ENCODE peak calls at places on chromosomes 13 and 19, in six cellular contexts. One of them, this sample, is unnamed. For H3K4me1 and H3K27me3, the result is how much of the 10 kb centered on the place peaks cover.

GRCh38 chr13:93108111-93108581 is 118.5 kb upstream of the GPC6 start:
- DNase-seq in uterus: no peak
- DNase-seq in cardiac muscle cell: no peak
- DNase-seq in spleen: no peak
- DNase-seq in BE2C: peak
- DNase-seq in MM.1S: peak
- DNase-seq in this sample: no peak

GRCh38 chr19:12647047-12647446 is 19.5 kb downstream of the MAN2B1 start:
- DNase-seq in uterus: no peak
- DNase-seq in cardiac muscle cell: no peak
- DNase-seq in spleen: no peak
- DNase-seq in BE2C: no peak
- DNase-seq in MM.1S: no peak
- DNase-seq in this sample: peak

GRCh38 chr19:13781547-13781946 is 7.3 kb downstream of the C19orf53 start:
- DNase-seq in uterus: peak
- DNase-seq in cardiac muscle cell: peak
- DNase-seq in spleen: peak
- DNase-seq in BE2C: peak
- DNase-seq in MM.1S: no peak
- DNase-seq in this sample: peak

GRCh38 chr13:79936368-79937136 is 404.4 kb downstream of the SPRY2 start:
- DNase-seq in uterus: peak
- DNase-seq in cardiac muscle cell: no peak
- DNase-seq in spleen: no peak
- DNase-seq in BE2C: peak
- DNase-seq in MM.1S: no peak
- DNase-seq in this sample: no peak

GRCh38 chr13:21176195-21176981 is at the start of the genes MRPL57 and SKA3:
- DNase-seq in uterus: peak
- DNase-seq in cardiac muscle cell: peak
- DNase-seq in spleen: peak
- DNase-seq in BE2C: peak
- DNase-seq in MM.1S: peak
- DNase-seq in this sample: peak

GRCh38 chr13:72651196-72651595 is 76.2 kb downstream of the MZT1 start:
- DNase-seq in uterus: no peak
- DNase-seq in cardiac muscle cell: peak
- DNase-seq in spleen: no peak
- DNase-seq in BE2C: peak
- DNase-seq in MM.1S: no peak
- DNase-seq in this sample: no peak

GRCh38 chr19:41321600-41322270 is 11.8 kb downstream of the CCDC97 start:
- DNase-seq in uterus: peak
- DNase-seq in cardiac muscle cell: peak
- DNase-seq in spleen: no peak
- DNase-seq in BE2C: peak
- DNase-seq in MM.1S: no peak
- DNase-seq in this sample: peak

GRCh38 chr19:42420055-42420544 is 7.1 kb downstream of the LIPE start:
- DNase-seq in uterus: no peak
- DNase-seq in cardiac muscle cell: no peak
- DNase-seq in spleen: peak
- DNase-seq in BE2C: no peak
- DNase-seq in MM.1S: peak
- DNase-seq in this sample: peak

GRCh38 chr13:47291116-47291656 is 394.3 kb upstream of the HTR2A start:
- DNase-seq in uterus: no peak
- DNase-seq in cardiac muscle cell: peak
- DNase-seq in spleen: no peak
- DNase-seq in BE2C: no peak
- DNase-seq in MM.1S: no peak
- DNase-seq in this sample: no peak

GRCh38 chr19:46840157-46840942 is 10.3 kb downstream of the AP2S1 start:
- DNase-seq in uterus: peak
- DNase-seq in cardiac muscle cell: peak
- DNase-seq in spleen: peak
- DNase-seq in BE2C: peak
- DNase-seq in MM.1S: peak
- DNase-seq in this sample: no peak

GRCh38 chr19:18158471-18158870 is 5.5 kb downstream of the PIK3R2 start:
- DNase-seq in uterus: no peak
- DNase-seq in cardiac muscle cell: no peak
- DNase-seq in spleen: no peak
- DNase-seq in BE2C: no peak
- DNase-seq in MM.1S: no peak
- DNase-seq in this sample: no peak

GRCh38 chr19:58021541-58022282 is 12.1 kb upstream of the ZSCAN1 start:
- DNase-seq in uterus: peak
- DNase-seq in cardiac muscle cell: peak
- DNase-seq in spleen: peak
- DNase-seq in BE2C: peak
- DNase-seq in MM.1S: peak
- DNase-seq in this sample: no peak

GRCh38 chr19:58054792-58055482 is 4.1 kb upstream of the ZNF135 start:
- DNase-seq in uterus: peak
- DNase-seq in cardiac muscle cell: peak
- DNase-seq in spleen: no peak
- DNase-seq in BE2C: no peak
- DNase-seq in MM.1S: no peak
- DNase-seq in this sample: no peak

GRCh38 chr13:113475911-113476310 is 14.6 kb downstream of the DCUN1D2 start:
- DNase-seq in uterus: no peak
- DNase-seq in cardiac muscle cell: no peak
- DNase-seq in spleen: no peak
- DNase-seq in BE2C: no peak
- DNase-seq in MM.1S: no peak
- DNase-seq in this sample: no peak

GRCh38 chr13:71865858-71866172 is 1.2 kb downstream of the DACH1 start:
- DNase-seq in uterus: peak
- DNase-seq in cardiac muscle cell: no peak
- DNase-seq in spleen: peak
- DNase-seq in BE2C: peak
- DNase-seq in MM.1S: no peak
- DNase-seq in this sample: no peak

GRCh38 chr19:44430956-44431355 is 17.3 kb downstream of the ZNF229 start:
- DNase-seq in uterus: no peak
- DNase-seq in cardiac muscle cell: no peak
- DNase-seq in spleen: no peak
- DNase-seq in BE2C: no peak
- DNase-seq in MM.1S: no peak
- DNase-seq in this sample: no peak

GRCh38 chr19:10927691-10928562 is 512 bp downstream of the YIPF2 start:
- DNase-seq in uterus: no peak
- DNase-seq in cardiac muscle cell: no peak
- DNase-seq in spleen: no peak
- DNase-seq in BE2C: no peak
- DNase-seq in MM.1S: no peak
- DNase-seq in this sample: no peak

GRCh38 chr19:3225677-3226093 is 1.2 kb downstream of the CELF5 start:
- DNase-seq in uterus: no peak
- DNase-seq in cardiac muscle cell: no peak
- DNase-seq in spleen: no peak
- DNase-seq in BE2C: no peak
- DNase-seq in MM.1S: no peak
- DNase-seq in this sample: no peak

GRCh38 chr19:10961073-10961762 is 388 bp downstream of the SMARCA4 start:
- DNase-seq in uterus: peak
- DNase-seq in cardiac muscle cell: peak
- DNase-seq in spleen: no peak
- DNase-seq in BE2C: peak
- DNase-seq in MM.1S: peak
- DNase-seq in this sample: no peak

GRCh38 chr19:6529351-6529750 is 1.5 kb upstream of the TNFSF9 start:
- DNase-seq in uterus: no peak
- DNase-seq in cardiac muscle cell: no peak
- DNase-seq in spleen: no peak
- DNase-seq in BE2C: no peak
- DNase-seq in MM.1S: no peak
- DNase-seq in this sample: no peak

GRCh38 chr13:103067751-103068563 is 1.7 kb upstream of the SLC10A2 start:
- DNase-seq in uterus: no peak
- DNase-seq in cardiac muscle cell: peak
- DNase-seq in spleen: no peak
- DNase-seq in BE2C: no peak
- DNase-seq in MM.1S: no peak
- DNase-seq in this sample: no peak

GRCh38 chr13:104823071-104823470 is 1712.4 kb downstream of the EFNB2 start:
- DNase-seq in uterus: no peak
- DNase-seq in cardiac muscle cell: no peak
- DNase-seq in spleen: no peak
- DNase-seq in BE2C: no peak
- DNase-seq in MM.1S: no peak
- DNase-seq in this sample: no peak

GRCh38 chr13:105193026-105193425 is 1342.4 kb downstream of the EFNB2 start:
- DNase-seq in uterus: no peak
- DNase-seq in cardiac muscle cell: no peak
- DNase-seq in spleen: no peak
- DNase-seq in BE2C: no peak
- DNase-seq in MM.1S: no peak
- DNase-seq in this sample: no peak

GRCh38 chr13:35855531-35856019 is 275.6 kb downstream of the DCLK1 start:
- DNase-seq in uterus: no peak
- DNase-seq in cardiac muscle cell: no peak
- DNase-seq in spleen: no peak
- DNase-seq in BE2C: peak
- DNase-seq in MM.1S: no peak
- DNase-seq in this sample: no peak
- H3K4me1 ChIP-seq in uterus: under half
- H3K4me1 ChIP-seq in cardiac muscle cell: under half
- H3K4me1 ChIP-seq in spleen: under half
- H3K4me1 ChIP-seq in BE2C: under half
- H3K4me1 ChIP-seq in MM.1S: under half
- H3K4me1 ChIP-seq in this sample: under half

DNA sequence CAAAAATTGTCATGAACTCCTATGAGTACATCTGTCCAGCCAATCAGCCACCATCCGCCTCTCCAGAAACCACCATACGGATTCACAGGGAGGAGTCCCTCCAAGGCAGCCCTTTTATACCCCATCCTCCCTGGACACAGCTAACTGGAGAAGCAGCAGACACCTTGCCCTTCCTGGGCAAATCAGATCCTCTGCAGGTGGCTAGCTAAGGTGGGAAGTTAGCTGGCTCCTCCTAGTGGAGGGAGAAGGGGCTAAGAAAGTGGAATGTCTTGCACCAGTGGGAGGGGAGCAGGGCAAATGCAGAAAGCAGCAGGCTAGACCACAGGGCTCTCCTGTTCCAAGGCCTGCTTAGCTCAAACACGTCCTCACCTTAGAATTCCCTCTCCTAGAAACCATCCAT is 46.2 kb upstream of the UQCRFS1 start:
- DNase-seq in uterus: no peak
- DNase-seq in cardiac muscle cell: no peak
- DNase-seq in spleen: no peak
- DNase-seq in BE2C: no peak
- DNase-seq in MM.1S: peak
- DNase-seq in this sample: no peak
- TF ChIP-seq CTCF in uterus: no peak
- TF ChIP-seq CTCF in cardiac muscle cell: peak
- TF ChIP-seq CTCF in spleen: no peak
- TF ChIP-seq CTCF in BE2C: peak
- TF ChIP-seq CTCF in MM.1S: peak
- TF ChIP-seq CTCF in this sample: no peak

DNA sequence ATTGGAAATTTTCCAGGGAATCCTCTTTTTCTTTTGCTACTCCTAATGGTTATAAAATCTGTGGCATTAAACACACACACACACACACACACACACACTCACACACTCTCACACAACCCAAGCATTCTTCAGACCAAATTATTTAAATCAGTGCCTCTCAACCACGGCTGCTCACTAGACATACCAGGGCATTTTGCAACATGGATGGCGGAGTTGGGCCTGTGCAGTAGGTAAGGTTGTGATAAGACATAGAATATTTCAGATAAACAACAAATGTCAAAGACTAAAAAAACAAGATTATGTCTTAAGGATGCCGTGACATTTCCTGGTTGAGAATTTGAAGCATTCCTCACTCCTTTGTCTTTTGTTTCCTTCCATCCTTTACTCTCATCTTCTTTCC is 443.1 kb downstream of the MYO16 start:
- DNase-seq in uterus: no peak
- DNase-seq in cardiac muscle cell: no peak
- DNase-seq in spleen: no peak
- DNase-seq in BE2C: no peak
- DNase-seq in MM.1S: no peak
- DNase-seq in this sample: no peak
- H3K27me3 ChIP-seq in uterus: under half
- H3K27me3 ChIP-seq in cardiac muscle cell: under half
- H3K27me3 ChIP-seq in spleen: under half
- H3K27me3 ChIP-seq in BE2C: under half
- H3K27me3 ChIP-seq in MM.1S: under half
- H3K27me3 ChIP-seq in this sample: under half

DNA sequence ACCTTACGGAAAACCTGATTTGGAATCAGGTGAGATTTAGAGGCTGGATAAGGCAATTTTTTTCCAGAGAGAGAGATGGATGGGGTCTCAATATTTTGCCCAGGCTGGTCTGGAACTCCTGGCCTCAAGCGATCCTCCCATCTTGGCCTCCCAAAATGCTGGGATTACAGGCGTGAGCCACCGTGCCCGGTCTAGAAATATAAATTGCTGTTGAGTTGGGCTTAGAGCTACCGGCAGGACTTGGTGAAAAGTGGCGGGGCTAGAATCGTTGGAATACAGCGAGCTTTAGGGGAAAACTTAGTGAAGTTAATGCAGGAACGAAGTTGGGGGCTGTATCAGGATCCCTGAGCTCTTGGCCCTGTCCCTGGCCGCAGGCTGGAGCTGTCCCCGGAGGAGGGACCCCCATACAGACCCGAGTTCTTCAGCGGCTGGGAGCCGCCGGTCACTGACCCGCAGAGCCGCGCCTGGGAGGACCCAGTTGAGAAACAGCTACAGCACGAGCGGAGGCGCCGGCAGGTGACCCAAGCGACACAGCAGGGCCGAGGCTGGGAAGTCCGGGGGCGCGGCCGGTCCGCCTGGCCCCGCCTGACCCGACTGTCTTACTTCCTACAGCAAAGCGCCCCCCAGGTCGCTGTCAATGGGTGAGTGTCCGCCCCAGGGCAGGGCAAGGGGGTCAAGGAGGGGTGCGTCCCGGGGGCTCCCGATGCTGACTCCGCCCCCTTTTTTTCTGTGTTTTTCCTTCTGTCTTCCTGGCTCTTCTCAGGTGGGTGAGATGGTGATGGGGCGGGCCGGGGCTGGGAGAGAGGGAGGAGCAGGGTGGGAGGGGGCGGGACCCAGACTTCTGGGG is 7.6 kb downstream of the EPS8L1 start:
- DNase-seq in uterus: no peak
- DNase-seq in cardiac muscle cell: no peak
- DNase-seq in spleen: peak
- DNase-seq in BE2C: no peak
- DNase-seq in MM.1S: no peak
- DNase-seq in this sample: no peak
- H3K4me1 ChIP-seq in uterus: under half
- H3K4me1 ChIP-seq in cardiac muscle cell: under half
- H3K4me1 ChIP-seq in spleen: under half
- H3K4me1 ChIP-seq in BE2C: under half
- H3K4me1 ChIP-seq in MM.1S: under half
- H3K4me1 ChIP-seq in this sample: under half

This sample was measured in left lung.